ENCODE peak calls at places on chromosomes 16 and 17, in seven cellular contexts. One of them, this sample, is unnamed.

GRCh38 chr16:49634235-49635008 is 221.5 kb downstream of the ZNF423 start:
- DNase-seq in stomach: no peak
- DNase-seq in T-helper 9 cell: no peak
- DNase-seq in AG04449: no peak
- DNase-seq in fibroblast of the conjunctiva: no peak
- DNase-seq in RWPE1: no peak
- DNase-seq in NCI-H1436: no peak
- DNase-seq in this sample: no peak

GRCh38 chr17:38605230-38605851 is 411 bp downstream of the SRCIN1 start:
- DNase-seq in NCI-H1436: no peak
- DNase-seq in T-helper 9 cell: no peak
- DNase-seq in RWPE1: no peak
- DNase-seq in stomach: no peak
- DNase-seq in AG04449: no peak
- DNase-seq in fibroblast of the conjunctiva: no peak
- DNase-seq in this sample: no peak

GRCh38 chr16:23504453-23505179 is 5.7 kb downstream of the GGA2 start:
- DNase-seq in fibroblast of the conjunctiva: peak
- DNase-seq in NCI-H1436: no peak
- DNase-seq in stomach: peak
- DNase-seq in RWPE1: peak
- DNase-seq in AG04449: peak
- DNase-seq in T-helper 9 cell: peak
- DNase-seq in this sample: peak

GRCh38 chr16:14452066-14452465 is 178.0 kb downstream of the PARN start:
- DNase-seq in RWPE1: no peak
- DNase-seq in AG04449: no peak
- DNase-seq in T-helper 9 cell: no peak
- DNase-seq in fibroblast of the conjunctiva: peak
- DNase-seq in NCI-H1436: no peak
- DNase-seq in stomach: no peak
- DNase-seq in this sample: no peak

GRCh38 chr17:81095608-81095888 is 60.6 kb downstream of the BAIAP2 start:
- DNase-seq in T-helper 9 cell: no peak
- DNase-seq in fibroblast of the conjunctiva: no peak
- DNase-seq in NCI-H1436: no peak
- DNase-seq in RWPE1: no peak
- DNase-seq in stomach: no peak
- DNase-seq in AG04449: no peak
- DNase-seq in this sample: no peak

GRCh38 chr17:2241823-2242222 is 61.8 kb downstream of the SMG6 start:
- DNase-seq in RWPE1: no peak
- DNase-seq in fibroblast of the conjunctiva: no peak
- DNase-seq in NCI-H1436: no peak
- DNase-seq in AG04449: no peak
- DNase-seq in T-helper 9 cell: no peak
- DNase-seq in stomach: no peak
- DNase-seq in this sample: no peak

GRCh38 chr16:83965444-83966152 is 2.4 kb upstream of the NECAB2 start:
- DNase-seq in NCI-H1436: no peak
- DNase-seq in RWPE1: no peak
- DNase-seq in stomach: no peak
- DNase-seq in T-helper 9 cell: no peak
- DNase-seq in fibroblast of the conjunctiva: no peak
- DNase-seq in AG04449: no peak
- DNase-seq in this sample: no peak

GRCh38 chr17:72496461-72496860 is 375.6 kb downstream of the SOX9 start:
- DNase-seq in NCI-H1436: no peak
- DNase-seq in AG04449: no peak
- DNase-seq in RWPE1: no peak
- DNase-seq in fibroblast of the conjunctiva: no peak
- DNase-seq in T-helper 9 cell: no peak
- DNase-seq in stomach: no peak
- DNase-seq in this sample: no peak

GRCh38 chr17:79070266-79070880 is 4.3 kb upstream of the ENGASE start:
- DNase-seq in NCI-H1436: no peak
- DNase-seq in stomach: no peak
- DNase-seq in fibroblast of the conjunctiva: no peak
- DNase-seq in AG04449: no peak
- DNase-seq in RWPE1: no peak
- DNase-seq in T-helper 9 cell: no peak
- DNase-seq in this sample: no peak

GRCh38 chr16:89506791-89507191 is 1.4 kb upstream of the SPG7 start:
- DNase-seq in fibroblast of the conjunctiva: no peak
- DNase-seq in stomach: no peak
- DNase-seq in NCI-H1436: no peak
- DNase-seq in AG04449: no peak
- DNase-seq in RWPE1: no peak
- DNase-seq in T-helper 9 cell: peak
- DNase-seq in this sample: no peak

GRCh38 chr17:29243792-29244191 is 2.9 kb upstream of the CRYBA1 start:
- DNase-seq in stomach: no peak
- DNase-seq in T-helper 9 cell: no peak
- DNase-seq in NCI-H1436: no peak
- DNase-seq in fibroblast of the conjunctiva: no peak
- DNase-seq in AG04449: no peak
- DNase-seq in RWPE1: no peak
- DNase-seq in this sample: no peak

GRCh38 chr17:40582328-40582901 is 17.1 kb upstream of the CCR7 start:
- DNase-seq in fibroblast of the conjunctiva: no peak
- DNase-seq in T-helper 9 cell: no peak
- DNase-seq in RWPE1: peak
- DNase-seq in NCI-H1436: peak
- DNase-seq in AG04449: no peak
- DNase-seq in stomach: peak
- DNase-seq in this sample: no peak

GRCh38 chr16:68605746-68606145 is 39.4 kb upstream of the CDH3 start:
- DNase-seq in fibroblast of the conjunctiva: no peak
- DNase-seq in T-helper 9 cell: no peak
- DNase-seq in AG04449: no peak
- DNase-seq in NCI-H1436: no peak
- DNase-seq in stomach: no peak
- DNase-seq in RWPE1: peak
- DNase-seq in this sample: no peak

GRCh38 chr17:81898029-81898866 is 3.8 kb upstream of the NPB start:
- DNase-seq in AG04449: peak
- DNase-seq in stomach: no peak
- DNase-seq in fibroblast of the conjunctiva: peak
- DNase-seq in NCI-H1436: no peak
- DNase-seq in RWPE1: peak
- DNase-seq in T-helper 9 cell: no peak
- DNase-seq in this sample: no peak

GRCh38 chr17:63929860-63930766 is 2.0 kb downstream of the CD79B start:
- DNase-seq in RWPE1: no peak
- DNase-seq in stomach: no peak
- DNase-seq in T-helper 9 cell: no peak
- DNase-seq in NCI-H1436: no peak
- DNase-seq in fibroblast of the conjunctiva: no peak
- DNase-seq in AG04449: no peak
- DNase-seq in this sample: no peak

GRCh38 chr17:71959129-71959528 is 161.7 kb upstream of the SOX9 start:
- DNase-seq in NCI-H1436: no peak
- DNase-seq in RWPE1: peak
- DNase-seq in stomach: no peak
- DNase-seq in fibroblast of the conjunctiva: no peak
- DNase-seq in AG04449: no peak
- DNase-seq in T-helper 9 cell: no peak
- DNase-seq in this sample: no peak

GRCh38 chr16:3578610-3579551 is 1.7 kb upstream of the NLRC3 start:
- DNase-seq in fibroblast of the conjunctiva: no peak
- DNase-seq in T-helper 9 cell: peak
- DNase-seq in RWPE1: peak
- DNase-seq in AG04449: no peak
- DNase-seq in stomach: peak
- DNase-seq in NCI-H1436: no peak
- DNase-seq in this sample: no peak

GRCh38 chr17:73586153-73586906 is 57.9 kb downstream of the SDK2 start:
- DNase-seq in fibroblast of the conjunctiva: no peak
- DNase-seq in T-helper 9 cell: no peak
- DNase-seq in RWPE1: no peak
- DNase-seq in AG04449: no peak
- DNase-seq in NCI-H1436: no peak
- DNase-seq in stomach: no peak
- DNase-seq in this sample: no peak

GRCh38 chr16:53680756-53681155 is 22.9 kb downstream of the RPGRIP1L start:
- DNase-seq in T-helper 9 cell: no peak
- DNase-seq in AG04449: no peak
- DNase-seq in fibroblast of the conjunctiva: no peak
- DNase-seq in stomach: no peak
- DNase-seq in RWPE1: no peak
- DNase-seq in NCI-H1436: no peak
- DNase-seq in this sample: no peak

GRCh38 chr17:66523378-66524174 is 221.2 kb downstream of the PRKCA start:
- DNase-seq in T-helper 9 cell: no peak
- DNase-seq in fibroblast of the conjunctiva: no peak
- DNase-seq in NCI-H1436: no peak
- DNase-seq in stomach: no peak
- DNase-seq in AG04449: no peak
- DNase-seq in RWPE1: no peak
- DNase-seq in this sample: no peak

GRCh38 chr16:27972500-27972899 is 91.0 kb downstream of the GSG1L start:
- DNase-seq in RWPE1: peak
- DNase-seq in NCI-H1436: peak
- DNase-seq in AG04449: no peak
- DNase-seq in T-helper 9 cell: peak
- DNase-seq in stomach: no peak
- DNase-seq in fibroblast of the conjunctiva: peak
- DNase-seq in this sample: peak

GRCh38 chr16:13112639-13113038 is 211.2 kb downstream of the SHISA9 start:
- DNase-seq in RWPE1: no peak
- DNase-seq in fibroblast of the conjunctiva: no peak
- DNase-seq in AG04449: no peak
- DNase-seq in T-helper 9 cell: no peak
- DNase-seq in NCI-H1436: no peak
- DNase-seq in stomach: no peak
- DNase-seq in this sample: no peak

GRCh38 chr17:68533887-68534700 is 21.9 kb downstream of the PRKAR1A start:
- DNase-seq in fibroblast of the conjunctiva: peak
- DNase-seq in RWPE1: no peak
- DNase-seq in T-helper 9 cell: no peak
- DNase-seq in NCI-H1436: no peak
- DNase-seq in AG04449: no peak
- DNase-seq in stomach: no peak
- DNase-seq in this sample: no peak

GRCh38 chr16:1024126-1024525 is 42.6 kb downstream of the SOX8 start:
- DNase-seq in stomach: no peak
- DNase-seq in RWPE1: no peak
- DNase-seq in fibroblast of the conjunctiva: no peak
- DNase-seq in T-helper 9 cell: no peak
- DNase-seq in NCI-H1436: no peak
- DNase-seq in AG04449: no peak
- DNase-seq in this sample: no peak

GRCh38 chr17:8222380-8222629 is 11.9 kb upstream of the AURKB start:
- DNase-seq in stomach: no peak
- DNase-seq in NCI-H1436: no peak
- DNase-seq in fibroblast of the conjunctiva: no peak
- DNase-seq in T-helper 9 cell: no peak
- DNase-seq in AG04449: no peak
- DNase-seq in RWPE1: no peak
- DNase-seq in this sample: no peak

This sample was measured in LoVo.